ENCODE peak calls at places on chromosomes 1 and 21, in eight cellular contexts. E, W, H, M, J, K, T and R are unnamed samples.

GRCh38 chr1:27137022-27137542 is 17.8 kb downstream of the SLC9A1 start:
- DNase-seq in W (peak; percentile 88), H (peak; percentile 93), T (no peak), E (no peak), J (no peak), M (no peak), K (peak; percentile 77), R (no peak)

GRCh38 chr1:42941640-42942330 is 16.9 kb downstream of the SLC2A1 start:
- DNase-seq in H (no peak), E (peak; percentile 67), T (peak; percentile 27), J (no peak), M (peak; percentile 92), W (no peak), K (no peak), R (peak; percentile 97)

GRCh38 chr1:234543442-234544093 is 64.6 kb upstream of the TARBP1 start:
- DNase-seq in W (no peak), T (no peak), J (no peak), M (no peak), H (no peak), K (no peak), E (no peak), R (no peak)

GRCh38 chr1:241531195-241532172 is 694 bp upstream of the KMO start:
- DNase-seq in E (peak; percentile 37), J (no peak), H (no peak), M (peak; percentile 90), W (peak; percentile 79), K (no peak), T (no peak), R (peak; percentile 97)

GRCh38 chr1:65812065-65812464 is 19.4 kb downstream of the PDE4B start:
- DNase-seq in T (no peak), H (peak; percentile 87), E (no peak), M (peak; percentile 91), J (no peak), K (no peak), W (no peak), R (peak; percentile 82)

GRCh38 chr1:235404190-235404589 is 37.0 kb downstream of the TBCE start:
- DNase-seq in E (no peak), J (no peak), T (no peak), K (no peak), W (no peak), M (no peak), H (no peak), R (no peak)

GRCh38 chr1:173267453-173267945 is 60.4 kb upstream of the TNFSF4 start:
- DNase-seq in J (no peak), E (peak; percentile 80), M (peak; percentile 73), T (no peak), W (no peak), H (no peak), K (no peak), R (peak; percentile 95)

GRCh38 chr1:41338820-41339219 is 22.4 kb upstream of the FOXO6 start:
- DNase-seq in J (no peak), E (no peak), W (no peak), H (no peak), M (no peak), K (no peak), T (no peak), R (no peak)

GRCh38 chr1:18288609-18289219 is 181.1 kb downstream of the IGSF21 start:
- DNase-seq in W (peak; percentile 91), T (no peak), J (no peak), M (no peak), E (no peak), H (no peak), K (no peak), R (no peak)

GRCh38 chr21:35428041-35428400 is 378.9 kb upstream of the RUNX1 start:
- DNase-seq in H (no peak), T (no peak), W (no peak), M (peak; percentile 74), J (no peak), E (peak; percentile 37), K (no peak), R (no peak)

GRCh38 chr1:167862432-167863076 is 51.4 kb downstream of the ADCY10 start:
- DNase-seq in H (no peak), T (no peak), E (no peak), W (no peak), K (no peak), J (no peak), M (peak; percentile 35), R (peak; percentile 59)

GRCh38 chr1:210464519-210465039 is 135.9 kb downstream of the HHAT start:
- DNase-seq in W (no peak), K (no peak), M (no peak), T (no peak), J (no peak), E (no peak), H (no peak), R (peak; percentile 78)

GRCh38 chr1:17125756-17126237 is 6.5 kb upstream of the PADI2 start:
- DNase-seq in K (peak; percentile 79), T (peak; percentile 85), H (peak; percentile 86), M (peak; percentile 86), W (peak; percentile 76), E (no peak), J (peak; percentile 97), R (peak; percentile 90)

GRCh38 chr1:239987103-239987745 is 104.5 kb upstream of the FMN2 start:
- DNase-seq in M (peak; percentile 73), W (peak; percentile 48), K (no peak), T (peak; percentile 4), H (peak; percentile 44), E (peak; percentile 13), J (peak; percentile 26), R (peak; percentile 78)

GRCh38 chr1:181014431-181015257 is 8.0 kb downstream of the STX6 start:
- DNase-seq in J (no peak), W (no peak), E (no peak), H (no peak), M (no peak), T (no peak), K (no peak), R (no peak)

GRCh38 chr1:231182317-231182716 is 20.5 kb downstream of the TRIM67 start:
- DNase-seq in T (no peak), M (no peak), E (no peak), H (no peak), K (no peak), J (no peak), W (no peak), R (no peak)

GRCh38 chr1:168488153-168488552 is 55.6 kb downstream of the XCL2 start:
- DNase-seq in H (no peak), E (peak; percentile 21), J (no peak), W (peak; percentile 83), M (peak; percentile 85), K (no peak), T (no peak), R (peak; percentile 48)

GRCh38 chr1:8348777-8349472 is 31.0 kb downstream of the SLC45A1 start:
- DNase-seq in T (peak; percentile 32), M (peak; percentile 61), K (peak; percentile 65), H (peak; percentile 74), J (peak; percentile 76), E (no peak), W (peak; percentile 58), R (peak; percentile 68)

GRCh38 chr1:14924455-14925325 is 228.9 kb upstream of the TMEM51 start:
- DNase-seq in W (peak; percentile 33), M (no peak), E (no peak), J (peak; percentile 53), K (no peak), H (peak; percentile 28), T (peak; percentile 53), R (peak; percentile 36)

GRCh38 chr1:88892146-88892877 is 945 bp upstream of the GTF2B start:
- DNase-seq in E (no peak), H (peak; percentile 36), W (no peak), T (no peak), J (peak; percentile 26), K (no peak), M (peak; percentile 74), R (peak; percentile 95)

GRCh38 chr1:230624097-230624713 is 18.1 kb upstream of the COG2 start:
- DNase-seq in J (no peak), K (no peak), M (no peak), T (no peak), W (no peak), H (no peak), E (no peak), R (no peak)

GRCh38 chr1:53729536-53730485 is 9.2 kb downstream of the GLIS1 start:
- DNase-seq in E (no peak), W (no peak), M (no peak), T (no peak), H (no peak), J (no peak), K (no peak), R (no peak)

GRCh38 chr1:119286587-119287181 is 81.9 kb upstream of the HAO2 start:
- DNase-seq in K (no peak), M (peak; percentile 56), H (peak; percentile 48), T (no peak), E (no peak), J (peak; percentile 62), W (peak; percentile 14), R (peak; percentile 74)

GRCh38 chr1:23101891-23102688 is 66.6 kb downstream of the LUZP1 start:
- DNase-seq in W (no peak), K (no peak), J (no peak), T (no peak), M (peak; percentile 78), H (no peak), E (no peak), R (peak; percentile 85)

GRCh38 chr1:53026254-53026653 is 35.8 kb upstream of the PODN start:
- DNase-seq in W (no peak), H (no peak), T (no peak), J (no peak), K (no peak), M (no peak), E (no peak), R (no peak)

GRCh38 chr21:42601656-42602055 is 51.8 kb upstream of the PDE9A start:
- DNase-seq in W (no peak), E (no peak), M (no peak), T (no peak), H (no peak), J (no peak), K (no peak), R (no peak)

GRCh38 chr1:62024690-62025089 is 170.0 kb upstream of the L1TD1 start:
- DNase-seq in H (no peak), W (peak; percentile 7), E (no peak), T (no peak), M (no peak), K (no peak), J (no peak), R (no peak)

GRCh38 chr1:91555074-91555730 is 54.6 kb downstream of the CDC7 start:
- DNase-seq in J (no peak), K (no peak), M (peak; percentile 41), E (no peak), T (no peak), W (no peak), H (no peak), R (peak; percentile 38)

GRCh38 chr1:196897158-196897828 is 9.4 kb downstream of the CFHR4 start:
- DNase-seq in J (no peak), T (no peak), E (no peak), M (peak; percentile 11), K (no peak), W (no peak), H (no peak), R (no peak)

GRCh38 chr1:98292994-98293393 is 368.5 kb upstream of the SNX7 start:
- DNase-seq in T (no peak), W (no peak), J (no peak), K (no peak), H (no peak), E (no peak), M (no peak), R (peak; percentile 78)

GRCh38 chr1:59431566-59432294 is 134.8 kb downstream of the FGGY start:
- DNase-seq in W (no peak), E (no peak), M (peak; percentile 38), T (no peak), K (no peak), J (no peak), H (no peak), R (peak; percentile 70)

GRCh38 chr1:27111771-27112573 is 43.0 kb downstream of the SLC9A1 start:
- DNase-seq in E (peak; percentile 99), M (peak; percentile 100), H (peak; percentile 83), K (peak; percentile 58), J (peak; percentile 72), T (no peak), W (peak; percentile 61), R (peak; percentile 97)

GRCh38 chr1:51734899-51735745 is 118.2 kb downstream of the OSBPL9 start:
- DNase-seq in M (peak; percentile 7), E (no peak), T (no peak), W (no peak), H (no peak), J (no peak), K (no peak), R (no peak)